ENCODE peak calls at places on chromosomes 2 and 18, in ten cellular contexts. S is NCI-H2081; Z is dorsolateral prefrontal cortex; K is IMR-90; D is upper lobe of right lung; U is upper lobe of left lung; Y is CD4-positive, alpha-beta T cell; X is AG10803; P is NCI-H187 treated with DMSO at 0.1 percent for 48 hours; B is GM23248. G is an unnamed sample.

GRCh38 chr2:37156071-37156856 is 516 bp downstream of the EIF2AK2 start:
- DNase-seq in S (peak; percentile 32), Z (no peak), K (peak; percentile 42), D (no peak), U (peak; percentile 36), Y (peak; percentile 43), X (peak; percentile 54), P (no peak), B (peak; percentile 84), G (peak; percentile 6)

GRCh38 chr2:205574041-205574440 is 108.3 kb upstream of the NRP2 start:
- DNase-seq in S (no peak), Z (no peak), K (no peak), D (no peak), U (no peak), Y (no peak), X (peak; percentile 66), P (no peak), B (peak; percentile 41), G (no peak)

GRCh38 chr18:46408334-46408987 is 248.6 kb downstream of the LOXHD1 start:
- DNase-seq in S (no peak), Z (no peak), K (no peak), D (no peak), U (no peak), Y (no peak), X (no peak), P (no peak), B (no peak), G (no peak)

GRCh38 chr2:70161069-70161534 is 29.7 kb downstream of the C2orf42 start:
- DNase-seq in S (no peak), Z (no peak), K (no peak), D (no peak), U (no peak), Y (peak; percentile 11), X (no peak), P (no peak), B (no peak), G (no peak)

GRCh38 chr2:170742896-170743529 is 27.2 kb upstream of the ERICH2 start:
- DNase-seq in S (no peak), Z (no peak), K (no peak), D (no peak), U (no peak), Y (no peak), X (no peak), P (no peak), B (no peak), G (no peak)

GRCh38 chr18:49335677-49336076 is 124.8 kb downstream of the DYM start:
- DNase-seq in S (no peak), Z (no peak), K (no peak), D (no peak), U (no peak), Y (no peak), X (no peak), P (no peak), B (no peak), G (no peak)

GRCh38 chr18:63823516-63824219 is 48.5 kb downstream of the SERPINB7 start:
- DNase-seq in S (no peak), Z (no peak), K (peak; percentile 77), D (no peak), U (peak; percentile 37), Y (no peak), X (no peak), P (no peak), B (peak; percentile 9), G (no peak)

GRCh38 chr18:13879492-13879891 is 35.8 kb downstream of the MC2R start:
- DNase-seq in S (no peak), Z (no peak), K (no peak), D (no peak), U (no peak), Y (no peak), X (no peak), P (no peak), B (no peak), G (no peak)

GRCh38 chr2:58030789-58031188 is 15.8 kb upstream of the VRK2 start:
- DNase-seq in S (no peak), Z (no peak), K (peak; percentile 57), D (no peak), U (no peak), Y (no peak), X (no peak), P (no peak), B (peak; percentile 40), G (no peak)

GRCh38 chr2:25822190-25823117 is 55.8 kb downstream of the ASXL2 start:
- DNase-seq in S (no peak), Z (peak; percentile 50), K (no peak), D (peak; percentile 71), U (peak; percentile 60), Y (peak; percentile 49), X (peak; percentile 31), P (no peak), B (peak; percentile 7), G (peak; percentile 54)

GRCh38 chr2:179020156-179020750 is 29.7 kb downstream of the CCDC141 start:
- DNase-seq in S (peak; percentile 76), Z (no peak), K (no peak), D (no peak), U (peak; percentile 40), Y (peak; percentile 30), X (no peak), P (no peak), B (peak; percentile 39), G (no peak)

GRCh38 chr2:199160677-199161465 is 296.9 kb downstream of the SATB2 start:
- DNase-seq in S (no peak), Z (no peak), K (peak; percentile 89), D (no peak), U (no peak), Y (no peak), X (peak; percentile 96), P (no peak), B (peak; percentile 89), G (no peak)

GRCh38 chr2:68203587-68203986 is 45.9 kb downstream of the PNO1 start:
- DNase-seq in S (no peak), Z (no peak), K (no peak), D (no peak), U (no peak), Y (no peak), X (no peak), P (no peak), B (no peak), G (no peak)

GRCh38 chr2:20664431-20665260 is 2.3 kb upstream of the GDF7 start:
- DNase-seq in S (no peak), Z (no peak), K (no peak), D (peak; percentile 37), U (no peak), Y (no peak), X (no peak), P (no peak), B (peak; percentile 9), G (no peak)

GRCh38 chr2:128288781-128289180 is 29.9 kb downstream of the HS6ST1 start:
- DNase-seq in S (no peak), Z (peak; percentile 26), K (no peak), D (no peak), U (no peak), Y (no peak), X (no peak), P (no peak), B (no peak), G (no peak)